ENCODE peak calls at places on chromosome 17, in four cellular contexts. B, J, M and Z are unnamed samples.

GRCh38 chr17:75830168-75831031 is 13.8 kb downstream of the UNC13D start:
- DNase-seq in B (peak; percentile 89), J (no peak), M (peak; percentile 52), Z (peak; percentile 52)

GRCh38 chr17:19578545-19578944 is 44.9 kb downstream of the SLC47A1 start:
- DNase-seq in B (no peak), J (peak; percentile 29), M (no peak), Z (no peak)

GRCh38 chr17:33562792-33563191 is 269.7 kb upstream of the ASIC2 start:
- DNase-seq in B (peak; percentile 41), J (no peak), M (no peak), Z (no peak)

GRCh38 chr17:34451313-34451712 is 88.3 kb upstream of the CCL1 start:
- DNase-seq in B (peak; percentile 10), J (peak; percentile 3), M (no peak), Z (no peak)

GRCh38 chr17:65553009-65553645 is 8.3 kb downstream of the AXIN2 start:
- DNase-seq in B (no peak), J (peak; percentile 78), M (no peak), Z (no peak)

GRCh38 chr17:69523252-69523861 is 108.9 kb downstream of the MAP2K6 start:
- DNase-seq in B (peak; percentile 85), J (peak; percentile 84), M (peak; percentile 65), Z (peak; percentile 85)

GRCh38 chr17:67139289-67139688 is 94.9 kb downstream of the CACNG1 start:
- DNase-seq in B (no peak), J (no peak), M (no peak), Z (no peak)

GRCh38 chr17:64148699-64149098 is 18.8 kb upstream of the ERN1 start:
- DNase-seq in B (peak; percentile 14), J (no peak), M (peak; percentile 43), Z (no peak)

GRCh38 chr17:78316867-78317816 is 42.7 kb downstream of the SOCS3 start:
- DNase-seq in B (peak; percentile 93), J (peak; percentile 61), M (no peak), Z (no peak)

GRCh38 chr17:82871776-82872561 is 32.1 kb upstream of the ZNF750 start:
- DNase-seq in B (no peak), J (no peak), M (no peak), Z (no peak)

GRCh38 chr17:64778102-64778366 is 115.9 kb upstream of the SMURF2 start:
- DNase-seq in B (no peak), J (no peak), M (no peak), Z (no peak)

GRCh38 chr17:29577778-29578211 is 9.3 kb downstream of the TP53I13 start:
- DNase-seq in B (no peak), J (no peak), M (no peak), Z (no peak)

GRCh38 chr17:17890773-17891759 is 54.3 kb upstream of the SREBF1 start:
- DNase-seq in B (peak; percentile 79), J (peak; percentile 92), M (peak; percentile 6), Z (peak; percentile 87)

GRCh38 chr17:6523330-6523729 is 33.0 kb downstream of the PITPNM3 start:
- DNase-seq in B (peak; percentile 34), J (peak; percentile 68), M (no peak), Z (peak; percentile 16)

GRCh38 chr17:34366529-34367107 is 3.6 kb upstream of the CCL1 start:
- DNase-seq in B (no peak), J (no peak), M (no peak), Z (peak; percentile 57)

GRCh38 chr17:62064029-62064790 is 868 bp downstream of the MED13 start:
- DNase-seq in B (no peak), J (peak; percentile 51), M (peak; percentile 62), Z (peak; percentile 55)

GRCh38 chr17:74943808-74944522 is 8.3 kb downstream of the OTOP3 start:
- DNase-seq in B (peak; percentile 51), J (peak; percentile 7), M (no peak), Z (no peak)

GRCh38 chr17:50904522-50905459 is 38.6 kb upstream of the TOB1 start:
- DNase-seq in B (no peak), J (peak; percentile 23), M (peak; percentile 65), Z (no peak)

GRCh38 chr17:61322316-61323014 is 77.2 kb upstream of the TBX2 start:
- DNase-seq in B (no peak), J (no peak), M (no peak), Z (no peak)

GRCh38 chr17:29458066-29458465 is 67.9 kb downstream of the TAOK1 start:
- DNase-seq in B (no peak), J (no peak), M (no peak), Z (no peak)

GRCh38 chr17:45841098-45841497 is 3.6 kb upstream of the SPPL2C start:
- DNase-seq in B (no peak), J (no peak), M (no peak), Z (no peak)

GRCh38 chr17:83185023-83186002 is 105.9 kb downstream of the METRNL start:
- DNase-seq in B (no peak), J (no peak), M (no peak), Z (no peak)

GRCh38 chr17:56592487-56593072 is 919 bp upstream of the NOG start:
- DNase-seq in B (peak; percentile 73), J (peak; percentile 28), M (peak; percentile 60), Z (peak; percentile 71)

GRCh38 chr17:66351053-66351452 is 48.6 kb downstream of the PRKCA start:
- DNase-seq in B (no peak), J (no peak), M (no peak), Z (peak; percentile 43)

GRCh38 chr17:73291260-73291801 is 20.5 kb downstream of the CDC42EP4 start:
- DNase-seq in B (no peak), J (peak; percentile 77), M (no peak), Z (peak; percentile 39)

GRCh38 chr17:48542956-48543853 is 1.7 kb downstream of the HOXB2 start:
- DNase-seq in B (peak; percentile 72), J (peak; percentile 19), M (peak; percentile 12), Z (peak; percentile 69)

GRCh38 chr17:9419932-9420453 is 155.6 kb downstream of the STX8 start:
- DNase-seq in B (no peak), J (peak; percentile 34), M (no peak), Z (no peak)

GRCh38 chr17:40515491-40516041 is 14.1 kb upstream of the TNS4 start:
- DNase-seq in B (no peak), J (no peak), M (no peak), Z (no peak)

GRCh38 chr17:35224436-35224835 is 18.4 kb upstream of the SLFN5 start:
- DNase-seq in B (no peak), J (no peak), M (no peak), Z (no peak)

GRCh38 chr17:57552114-57552601 is 192.9 kb downstream of the CCDC182 start:
- DNase-seq in B (peak; percentile 78), J (peak; percentile 57), M (peak; percentile 93), Z (peak; percentile 49)

GRCh38 chr17:77888242-77889134 is 70.0 kb upstream of the TNRC6C start:
- DNase-seq in B (no peak), J (no peak), M (no peak), Z (no peak)

GRCh38 chr17:31561469-31562412 is 170.3 kb downstream of the RAB11FIP4 start:
- DNase-seq in B (no peak), J (no peak), M (no peak), Z (peak; percentile 78)

GRCh38 chr17:75388476-75389030 is 16.9 kb downstream of the GRB2 start:
- DNase-seq in B (no peak), J (no peak), M (no peak), Z (no peak)